ENCODE peak calls at places on chromosome 17, in six cellular contexts. G, P, A, Q, S and H are unnamed samples.

GRCh38 chr17:42774066-42774750 is 959 bp downstream of the VPS25 start:
- DNase-seq in G (no peak), P (peak), A (no peak), Q (no peak), S (no peak), H (no peak)

GRCh38 chr17:68461589-68461988 is 4.3 kb upstream of the WIPI1 start:
- DNase-seq in G (no peak), P (no peak), A (no peak), Q (no peak), S (no peak), H (no peak)

GRCh38 chr17:48100160-48100559 is 1.1 kb downstream of the CBX1 start:
- DNase-seq in G (no peak), P (peak), A (no peak), Q (no peak), S (no peak), H (no peak)

GRCh38 chr17:82693168-82693867 is 5.2 kb downstream of the RAB40B start:
- DNase-seq in G (no peak), P (no peak), A (no peak), Q (no peak), S (no peak), H (no peak)

GRCh38 chr17:14301279-14301760 is 439 bp downstream of the HS3ST3B1 start:
- DNase-seq in G (no peak), P (no peak), A (peak), Q (no peak), S (no peak), H (peak)

GRCh38 chr17:73013816-73014663 is 78.4 kb downstream of the SLC39A11 start:
- DNase-seq in G (no peak), P (peak), A (no peak), Q (no peak), S (no peak), H (no peak)

GRCh38 chr17:59469786-59470485 is 95.5 kb upstream of the DHX40 start:
- DNase-seq in G (no peak), P (no peak), A (no peak), Q (no peak), S (no peak), H (no peak)

GRCh38 chr17:2705888-2706795 is 5.4 kb downstream of the CLUH start:
- DNase-seq in G (no peak), P (no peak), A (peak), Q (no peak), S (no peak), H (no peak)

GRCh38 chr17:1153795-1154546 is 25.8 kb downstream of the ABR start:
- DNase-seq in G (peak), P (peak), A (peak), Q (no peak), S (no peak), H (no peak)

GRCh38 chr17:65093930-65094329 is 37.4 kb upstream of the GNA13 start:
- DNase-seq in G (no peak), P (no peak), A (no peak), Q (no peak), S (no peak), H (no peak)

GRCh38 chr17:47316316-47316715 is 7.4 kb upstream of the EFCAB13 start:
- DNase-seq in G (no peak), P (peak), A (no peak), Q (no peak), S (no peak), H (no peak)

GRCh38 chr17:58317421-58318064 is 11.1 kb downstream of the TSPOAP1 start:
- DNase-seq in G (peak), P (peak), A (no peak), Q (peak), S (peak), H (peak)

GRCh38 chr17:79937981-79938695 is 97.5 kb downstream of the TBC1D16 start:
- DNase-seq in G (no peak), P (no peak), A (peak), Q (no peak), S (no peak), H (no peak)

GRCh38 chr17:45270828-45271418 is 9.0 kb upstream of the SPATA32 start:
- DNase-seq in G (peak), P (no peak), A (peak), Q (no peak), S (no peak), H (peak)

GRCh38 chr17:81556175-81556691 is 4.1 kb upstream of the FAAP100 start:
- DNase-seq in G (no peak), P (peak), A (peak), Q (no peak), S (no peak), H (peak)

GRCh38 chr17:12256380-12256995 is 235.8 kb downstream of the MAP2K4 start:
- DNase-seq in G (peak), P (peak), A (no peak), Q (peak), S (peak), H (peak)

GRCh38 chr17:69246726-69247375 is 18.2 kb upstream of the ABCA10 start:
- DNase-seq in G (no peak), P (peak), A (no peak), Q (peak), S (no peak), H (no peak)

GRCh38 chr17:61659437-61659836 is 68.4 kb upstream of the NACA2 start:
- DNase-seq in G (no peak), P (no peak), A (no peak), Q (no peak), S (no peak), H (no peak)

GRCh38 chr17:1045456-1045855 is 48.5 kb downstream of the TIMM22 start:
- DNase-seq in G (no peak), P (no peak), A (peak), Q (no peak), S (no peak), H (no peak)

GRCh38 chr17:55745258-55745657 is 5.6 kb upstream of the PCTP start:
- DNase-seq in G (no peak), P (no peak), A (no peak), Q (no peak), S (no peak), H (no peak)

GRCh38 chr17:32269377-32269776 is 3.7 kb downstream of the RHBDL3 start:
- DNase-seq in G (no peak), P (no peak), A (peak), Q (no peak), S (no peak), H (no peak)

GRCh38 chr17:67360880-67361279 is 5.5 kb downstream of the PSMD12 start:
- DNase-seq in G (no peak), P (no peak), A (no peak), Q (no peak), S (no peak), H (no peak)

GRCh38 chr17:2094891-2095535 is 40.1 kb downstream of the HIC1 start:
- DNase-seq in G (peak), P (peak), A (peak), Q (no peak), S (peak), H (no peak)

GRCh38 chr17:40567377-40567776 is 2.1 kb upstream of the CCR7 start:
- DNase-seq in G (no peak), P (no peak), A (no peak), Q (no peak), S (no peak), H (no peak)

GRCh38 chr17:40827746-40828453 is 5.5 kb upstream of the KRT10 start:
- DNase-seq in G (no peak), P (no peak), A (no peak), Q (no peak), S (no peak), H (no peak)

GRCh38 chr17:66540131-66540781 is 237.8 kb downstream of the PRKCA start:
- DNase-seq in G (peak), P (peak), A (peak), Q (no peak), S (no peak), H (no peak)

GRCh38 chr17:20975566-20975965 is 67.2 kb downstream of the USP22 start:
- DNase-seq in G (no peak), P (peak), A (no peak), Q (no peak), S (no peak), H (no peak)

GRCh38 chr17:43608313-43608712 is 53.4 kb downstream of the MEOX1 start:
- DNase-seq in G (no peak), P (peak), A (no peak), Q (no peak), S (no peak), H (no peak)

GRCh38 chr17:18194394-18194793 is 10.8 kb downstream of the ALKBH5 start:
- DNase-seq in G (no peak), P (no peak), A (no peak), Q (no peak), S (no peak), H (no peak)
- TF ChIP-seq CTCF in G (no peak), P (no peak), A (no peak), Q (no peak), S (no peak), H (no peak)

GRCh38 chr17:35289222-35289621 is 46.4 kb downstream of the SLFN5 start:
- DNase-seq in G (no peak), P (no peak), A (no peak), Q (no peak), S (no peak), H (no peak)
- TF ChIP-seq CTCF in G (no peak), P (no peak), A (no peak), Q (no peak), S (no peak), H (no peak)

GRCh38 chr17:7484964-7485377 is 805 bp downstream of the POLR2A start:
- DNase-seq in G (no peak), P (no peak), A (no peak), Q (no peak), S (no peak), H (no peak)
- TF ChIP-seq CTCF in G (no peak), P (no peak), A (no peak), Q (no peak), S (no peak), H (no peak)

GRCh38 chr17:75622771-75623273 is 10.4 kb upstream of the SMIM5 start:
- DNase-seq in G (no peak), P (no peak), A (no peak), Q (no peak), S (no peak), H (no peak)

GRCh38 chr17:75617218-75617617 is 16.0 kb upstream of the SMIM5 start:
- DNase-seq in G (no peak), P (no peak), A (no peak), Q (no peak), S (no peak), H (peak)

GRCh38 chr17:75622071-75622470 is 11.2 kb upstream of the SMIM5 start:
- DNase-seq in G (no peak), P (peak), A (no peak), Q (no peak), S (no peak), H (no peak)

GRCh38 chr17:75617675-75618074 is 15.6 kb upstream of the SMIM5 start:
- DNase-seq in G (no peak), P (no peak), A (no peak), Q (no peak), S (no peak), H (no peak)

DNA sequence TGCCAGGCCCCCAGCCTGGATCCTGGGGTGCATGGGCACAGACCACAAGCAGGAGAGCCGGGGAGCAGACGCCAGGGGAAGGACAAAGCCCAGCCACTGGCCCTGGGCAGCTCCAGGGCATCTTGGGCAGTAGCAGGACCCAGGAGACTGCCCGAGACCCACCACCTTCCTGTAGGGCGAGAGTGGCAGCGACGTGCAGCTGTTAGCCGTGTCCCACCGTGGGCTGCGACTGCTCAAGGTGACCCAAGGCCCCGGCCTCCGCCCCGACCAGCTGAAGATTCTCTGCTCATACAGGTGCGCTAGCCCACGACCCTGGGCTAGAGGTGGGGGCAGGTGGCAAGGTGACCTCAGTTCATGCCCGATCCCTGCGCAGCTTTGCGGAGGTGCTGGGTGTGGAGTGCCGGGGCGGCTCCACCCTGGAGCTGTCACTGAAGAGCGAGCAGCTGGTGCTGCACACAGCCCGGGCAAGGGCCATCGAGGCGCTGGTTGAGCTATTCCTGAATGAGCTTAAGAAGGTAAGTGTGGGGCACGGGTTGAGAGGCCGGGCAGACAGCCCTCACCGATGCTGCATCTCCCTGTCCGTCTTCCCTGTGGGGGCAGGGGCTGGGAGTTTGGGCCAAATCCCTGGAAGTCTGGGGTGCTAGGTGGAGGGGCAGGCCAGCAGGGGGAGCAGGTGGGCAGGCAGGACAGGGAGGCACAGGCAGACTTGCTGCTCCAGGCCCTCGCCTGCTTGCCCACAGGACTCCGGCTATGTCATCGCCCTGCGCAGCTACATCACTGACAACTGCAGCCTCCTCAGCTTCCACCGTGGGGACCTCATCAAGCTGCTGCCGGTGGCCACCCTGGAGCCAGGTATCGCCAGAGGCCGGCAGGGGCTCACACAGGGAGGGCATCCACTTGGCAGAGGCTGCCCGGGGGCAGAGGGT is 13.5 kb upstream of the SMIM5 start:
- DNase-seq in G (no peak), P (peak), A (no peak), Q (no peak), S (peak), H (peak)
- TF ChIP-seq CTCF in G (no peak), P (peak), A (no peak), Q (peak), S (peak), H (peak)

DNA sequence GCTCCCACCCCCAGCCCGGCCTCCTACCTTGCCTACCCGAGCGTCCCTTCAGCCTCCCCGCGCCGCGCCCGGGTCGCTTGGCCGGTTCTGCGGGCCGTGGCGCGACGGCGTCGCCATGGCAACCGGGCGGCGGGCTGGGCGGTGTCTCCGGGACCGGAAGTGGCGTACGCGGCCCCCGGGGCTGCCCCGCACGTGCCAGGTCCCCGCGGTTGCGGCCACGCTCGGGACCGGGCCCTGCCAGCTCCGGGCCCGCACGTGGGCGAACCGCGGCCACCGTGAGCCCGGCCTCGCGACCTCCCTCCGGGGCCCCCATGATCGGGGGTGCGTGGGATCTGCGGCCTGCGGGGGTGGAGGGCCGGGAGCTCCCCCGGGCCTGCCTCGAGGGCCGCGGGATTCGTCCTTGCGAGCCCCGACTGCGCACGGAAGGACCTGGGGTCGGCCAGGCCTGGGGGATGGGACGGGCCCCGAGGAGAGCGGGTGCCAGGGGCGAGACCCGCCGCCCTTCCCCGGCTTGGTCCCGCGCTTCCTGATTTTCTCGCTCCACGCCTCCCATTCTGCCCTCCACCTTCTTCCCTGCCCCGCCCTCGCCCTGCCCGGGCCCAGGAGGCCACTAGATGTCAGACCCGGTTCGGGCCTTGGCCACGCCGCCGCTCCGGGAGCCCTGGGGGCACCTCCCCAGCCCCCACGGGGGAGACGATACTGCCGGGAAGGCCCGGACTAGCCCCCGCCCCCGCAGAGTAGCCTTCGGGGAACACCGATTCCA is at the start of gene CYB561:
- DNase-seq in G (peak), P (peak), A (peak), Q (no peak), S (peak), H (peak)
- TF ChIP-seq CTCF in G (no peak), P (no peak), A (peak), Q (no peak), S (no peak), H (no peak)